ENCODE peak calls at places on chromosomes 3 and 15, in nine cellular contexts. N is fibroblast of the conjunctiva, W is fibroblast of pulmonary artery, B is uterus, Z is pulmonary artery endothelial cell, G is BJ, T is fibroblast of lung, U is left cardiac atrium, F is pancreas. H is an unnamed sample.

GRCh38 chr15:40630313-40630712 is 36.3 kb downstream of the KNL1 start:
- DNase-seq in U (no peak), F (no peak), T (no peak), B (no peak), W (no peak), G (no peak), Z (no peak), N (no peak), H (no peak)

GRCh38 chr15:67997996-67998395 is 56.1 kb upstream of the PIAS1 start:
- DNase-seq in U (no peak), N (no peak), B (no peak), F (no peak), G (no peak), W (peak; percentile 29), T (peak; percentile 42), Z (no peak), H (no peak)

GRCh38 chr15:39692464-39693327 is 89.9 kb downstream of the FSIP1 start:
- DNase-seq in T (peak; percentile 33), Z (no peak), U (no peak), F (no peak), W (no peak), G (no peak), N (no peak), B (no peak), H (no peak)

GRCh38 chr3:122677261-122677660 is 3.4 kb upstream of the PARP14 start:
- DNase-seq in U (no peak), T (peak; percentile 16), B (no peak), F (no peak), Z (no peak), N (no peak), W (no peak), G (no peak), H (no peak)

GRCh38 chr3:181700168-181701087 is 11.3 kb upstream of the SOX2 start:
- DNase-seq in F (peak; percentile 64), W (peak; percentile 85), T (peak; percentile 77), B (peak; percentile 43), Z (peak; percentile 39), G (no peak), N (peak; percentile 49), U (peak; percentile 48), H (peak; percentile 76)

GRCh38 chr3:140903196-140903595 is 38.4 kb upstream of the SLC25A36 start:
- DNase-seq in B (no peak), N (no peak), W (no peak), U (no peak), T (no peak), G (no peak), F (no peak), Z (no peak), H (no peak)

GRCh38 chr3:105970283-105970682 is 101.5 kb upstream of the CBLB start:
- DNase-seq in W (peak; percentile 96), U (no peak), B (no peak), G (peak; percentile 67), Z (no peak), N (peak; percentile 92), T (peak; percentile 95), F (no peak), H (peak; percentile 10)

GRCh38 chr3:60202052-60202753 is 1049.0 kb downstream of the FHIT start:
- DNase-seq in N (no peak), T (no peak), B (no peak), F (no peak), U (no peak), W (no peak), Z (no peak), G (no peak), H (no peak)

GRCh38 chr3:166900866-166901577 is 479.1 kb downstream of the ZBBX start:
- DNase-seq in F (no peak), W (no peak), N (no peak), G (no peak), B (no peak), T (no peak), Z (no peak), U (no peak), H (no peak)

GRCh38 chr3:47781326-47781684 is 388 bp downstream of the SMARCC1 start:
- DNase-seq in U (peak; percentile 73), Z (no peak), G (no peak), F (peak; percentile 85), B (no peak), W (peak; percentile 15), N (no peak), T (no peak), H (peak; percentile 55)

GRCh38 chr3:55252921-55253320 is 234.2 kb downstream of the WNT5A start:
- DNase-seq in B (no peak), U (no peak), Z (no peak), W (no peak), G (no peak), N (no peak), T (no peak), F (no peak), H (no peak)

GRCh38 chr3:150793641-150794040 is 30.7 kb upstream of the SIAH2 start:
- DNase-seq in U (no peak), T (no peak), F (no peak), Z (no peak), N (no peak), B (no peak), G (no peak), W (no peak), H (no peak)

GRCh38 chr15:45242289-45242688 is 9.7 kb upstream of the SLC28A2 start:
- DNase-seq in G (no peak), T (peak; percentile 13), W (peak; percentile 8), F (no peak), N (no peak), B (no peak), Z (no peak), U (no peak), H (no peak)

GRCh38 chr3:17928502-17929145 is 186.2 kb upstream of the TBC1D5 start:
- DNase-seq in T (no peak), B (no peak), Z (no peak), G (no peak), U (no peak), W (no peak), F (no peak), N (no peak), H (no peak)

GRCh38 chr15:92118162-92118935 is 264.8 kb downstream of the SLCO3A1 start:
- DNase-seq in T (peak; percentile 40), U (no peak), W (no peak), F (no peak), G (no peak), Z (no peak), B (no peak), N (peak; percentile 10), H (no peak)

GRCh38 chr15:31488437-31489204 is 162.0 kb downstream of the KLF13 start:
- DNase-seq in W (peak; percentile 94), G (no peak), T (peak; percentile 95), B (peak; percentile 39), N (peak; percentile 86), F (no peak), U (peak; percentile 50), Z (peak; percentile 78), H (peak; percentile 59)

GRCh38 chr15:52785672-52786406 is 4.3 kb downstream of the ONECUT1 start:
- DNase-seq in N (no peak), W (no peak), U (no peak), G (no peak), Z (no peak), T (no peak), B (no peak), F (peak; percentile 71), H (no peak)

GRCh38 chr3:129624347-129625070 is 18.0 kb upstream of the PLXND1 start:
- DNase-seq in T (no peak), B (peak; percentile 42), Z (no peak), W (no peak), N (no peak), G (no peak), F (no peak), U (peak; percentile 27), H (no peak)

GRCh38 chr3:42705039-42705767 is 2.6 kb upstream of the HHATL start:
- DNase-seq in G (no peak), N (no peak), U (no peak), B (no peak), Z (no peak), W (no peak), T (no peak), F (no peak), H (no peak)

GRCh38 chr3:72219752-72220151 is 434.8 kb upstream of the PROK2 start:
- DNase-seq in F (no peak), W (no peak), T (no peak), B (no peak), G (no peak), U (no peak), Z (no peak), N (no peak), H (no peak)

GRCh38 chr3:69772152-69772867 is 33.0 kb downstream of the MITF start:
- DNase-seq in F (no peak), U (no peak), B (no peak), W (no peak), N (no peak), G (no peak), T (no peak), Z (no peak), H (no peak)

GRCh38 chr3:138432576-138433240 is 1.7 kb upstream of the ESYT3 start:
- DNase-seq in T (no peak), Z (no peak), B (no peak), G (no peak), F (no peak), N (no peak), U (no peak), W (no peak), H (no peak)

H was measured in thyroid gland.